ENCODE peak calls at places on chromosomes 11 and 22, in five cellular contexts. U is adrenal gland, X is gastrocnemius medialis, R is prostate gland, P is GM23338. E is an unnamed sample. For H3K4me1, the result is how much of the 10 kb centered on the place peaks cover.

GRCh38 chr11:62505112-62505783 is 41.4 kb downstream of the AHNAK start:
- DNase-seq in U (no peak), X (no peak), R (no peak), P (peak), E (peak)

GRCh38 chr22:32764330-32765116 is 37.0 kb upstream of the TIMP3 start:
- DNase-seq in U (peak), X (peak), R (no peak), P (peak), E (peak)

GRCh38 chr11:126282742-126283591 is at the start of gene TIRAP:
- DNase-seq in U (peak), X (peak), R (peak), P (peak), E (peak)

GRCh38 chr11:6245536-6245935 is 6.6 kb downstream of the CNGA4 start:
- DNase-seq in U (no peak), X (no peak), R (no peak), P (no peak), E (no peak)

GRCh38 chr11:114044042-114044871 is 15.3 kb upstream of the ZBTB16 start:
- DNase-seq in U (no peak), X (no peak), R (no peak), P (peak), E (no peak)

GRCh38 chr22:45656577-45656976 is 15.1 kb upstream of the ATXN10 start:
- DNase-seq in U (no peak), X (no peak), R (no peak), P (no peak), E (no peak)

GRCh38 chr11:11740081-11740702 is 101.6 kb upstream of the USP47 start:
- DNase-seq in U (no peak), X (no peak), R (no peak), P (no peak), E (no peak)

GRCh38 chr22:48445113-48445827 is 1382.4 kb downstream of the BRD1 start:
- DNase-seq in U (no peak), X (no peak), R (no peak), P (no peak), E (no peak)

GRCh38 chr11:86798988-86799387 is 1.4 kb upstream of the PRSS23 start:
- DNase-seq in U (no peak), X (no peak), R (no peak), P (no peak), E (no peak)

GRCh38 chr11:121293276-121293569 is 652 bp downstream of the SC5D start:
- DNase-seq in U (no peak), X (no peak), R (no peak), P (no peak), E (no peak)

GRCh38 chr22:23503736-23504440 is 76.2 kb downstream of the IGLL1 start:
- DNase-seq in U (no peak), X (no peak), R (no peak), P (no peak), E (no peak)

GRCh38 chr22:44422742-44423370 is 75.2 kb downstream of the RTL6 start:
- DNase-seq in U (no peak), X (no peak), R (no peak), P (no peak), E (peak)

GRCh38 chr11:83223457-83223856 is 29.9 kb downstream of the ANKRD42 start:
- DNase-seq in U (no peak), X (no peak), R (no peak), P (no peak), E (no peak)

GRCh38 chr22:29306175-29306829 is at the start of gene GAS2L1:
- DNase-seq in U (peak), X (peak), R (peak), P (peak), E (peak)

GRCh38 chr11:20327377-20327776 is 36.1 kb upstream of the HTATIP2 start:
- DNase-seq in U (no peak), X (no peak), R (no peak), P (no peak), E (no peak)

GRCh38 chr22:45518580-45518991 is 15.9 kb downstream of the FBLN1 start:
- DNase-seq in U (no peak), X (no peak), R (no peak), P (no peak), E (peak)

GRCh38 chr11:124900464-124900863 is 2.8 kb upstream of the ROBO4 start:
- DNase-seq in U (peak), X (no peak), R (no peak), P (no peak), E (no peak)

GRCh38 chr11:33451364-33451763 is 194.2 kb downstream of the HIPK3 start:
- DNase-seq in U (no peak), X (no peak), R (no peak), P (no peak), E (no peak)

GRCh38 chr11:2987881-2988280 is 4.2 kb downstream of the NAP1L4 start:
- DNase-seq in U (no peak), X (no peak), R (no peak), P (no peak), E (no peak)
- H3K4me3 ChIP-seq in U (no peak), X (no peak), R (no peak), P (peak), E (no peak)

DNA sequence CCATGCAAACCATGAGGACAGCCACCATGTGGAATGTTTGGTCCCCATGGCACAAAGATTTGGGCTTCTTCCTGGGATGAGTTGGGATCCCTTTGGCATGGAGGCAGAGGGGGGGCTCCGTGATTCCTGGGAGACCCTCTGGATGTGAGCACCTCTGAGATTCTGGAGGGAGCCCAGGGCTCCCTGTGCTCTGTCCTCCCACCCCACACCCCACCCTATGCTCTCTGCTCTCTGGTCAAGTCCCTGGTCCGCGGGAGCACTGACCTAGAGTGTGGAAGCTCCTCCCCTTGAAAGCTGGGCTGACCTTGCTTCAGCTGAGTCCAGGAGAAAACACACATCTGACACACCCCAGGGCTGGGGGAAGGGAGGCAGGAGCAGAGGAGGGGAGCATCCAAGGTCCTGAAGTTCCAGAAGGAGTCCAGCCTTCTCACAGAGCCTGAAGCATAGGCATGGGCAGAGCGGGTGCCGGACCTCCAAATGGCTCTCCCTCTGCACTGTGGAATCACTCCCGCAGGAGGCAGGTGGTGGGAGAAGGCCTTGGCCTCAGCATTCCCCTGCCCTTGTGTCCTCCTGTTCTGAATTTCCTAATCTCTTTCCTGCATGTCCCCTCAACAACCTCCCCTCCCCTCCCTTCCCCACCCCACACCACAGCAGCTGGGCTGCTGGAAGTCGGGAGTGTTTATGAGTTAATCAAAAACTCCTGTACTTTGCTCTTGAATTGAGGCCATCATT is 25.7 kb upstream of the OAF start:
- DNase-seq in U (peak), X (peak), R (no peak), P (no peak), E (peak)
- H3K4me1 ChIP-seq in U (under half), X (under half), R (under half), P (under half), E (half or more)

GRCh38 chr11:64687641-64688533 is 35.1 kb downstream of the NRXN2 start:
- DNase-seq in U (no peak), X (no peak), R (no peak), P (no peak), E (no peak)
- H3K4me3 ChIP-seq in U (no peak), X (peak), R (no peak), P (peak), E (no peak)

GRCh38 chr22:40436460-40437431 is 66.4 kb downstream of the SGSM3 start:
- DNase-seq in U (peak), X (no peak), R (no peak), P (peak), E (peak)
- H3K4me1 ChIP-seq in U (under half), X (under half), R (under half), P (under half), E (under half)

DNA sequence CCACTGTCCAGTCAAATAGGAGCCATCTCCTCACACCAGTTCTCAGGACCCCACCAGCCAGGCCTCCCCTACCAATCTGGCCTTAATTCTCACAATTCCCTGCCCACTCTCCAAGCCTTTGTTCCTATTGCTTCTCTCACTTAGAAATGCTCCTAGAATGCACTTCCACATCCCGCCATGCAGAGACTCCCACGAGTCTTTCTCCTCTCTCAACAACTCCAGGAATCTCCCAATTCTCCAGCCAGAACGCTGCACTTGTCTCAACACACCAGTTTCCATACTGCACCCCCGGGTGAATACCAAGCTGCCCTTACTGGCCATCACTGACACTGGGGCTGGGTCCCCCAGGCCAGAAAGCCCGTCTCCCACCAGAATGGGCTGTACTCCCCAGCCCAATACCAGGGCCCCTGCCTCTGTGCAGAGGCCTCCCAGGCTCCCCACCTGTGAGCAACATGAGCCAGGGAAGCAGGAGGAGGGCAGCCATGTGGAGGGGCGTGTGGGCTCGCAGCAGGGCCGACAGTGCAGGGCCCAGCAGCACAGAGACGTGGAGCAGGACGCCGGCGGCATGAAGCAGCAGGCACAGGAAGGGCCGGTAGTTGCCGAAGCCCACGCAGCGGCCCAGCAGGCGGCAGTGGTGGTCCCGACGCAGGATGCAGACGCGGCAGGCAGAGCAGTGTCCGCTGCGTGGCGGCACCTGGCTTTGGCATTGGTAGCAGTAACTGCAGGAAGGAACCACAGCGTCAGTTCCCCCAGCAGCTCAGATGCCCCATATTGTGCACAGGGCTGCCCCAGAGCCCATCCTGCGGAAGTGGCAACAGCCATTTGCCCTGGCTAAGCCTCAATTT is 2.4 kb downstream of the ZDHHC24 start:
- DNase-seq in U (peak), X (no peak), R (no peak), P (peak), E (peak)
- H3K4me3 ChIP-seq in U (no peak), X (no peak), R (no peak), P (no peak), E (no peak)

GRCh38 chr11:75506827-75507226 is 18.9 kb downstream of the GDPD5 start:
- DNase-seq in U (no peak), X (no peak), R (no peak), P (no peak), E (no peak)
- H3K4me1 ChIP-seq in U (under half), X (under half), R (under half), P (under half), E (under half)

DNA sequence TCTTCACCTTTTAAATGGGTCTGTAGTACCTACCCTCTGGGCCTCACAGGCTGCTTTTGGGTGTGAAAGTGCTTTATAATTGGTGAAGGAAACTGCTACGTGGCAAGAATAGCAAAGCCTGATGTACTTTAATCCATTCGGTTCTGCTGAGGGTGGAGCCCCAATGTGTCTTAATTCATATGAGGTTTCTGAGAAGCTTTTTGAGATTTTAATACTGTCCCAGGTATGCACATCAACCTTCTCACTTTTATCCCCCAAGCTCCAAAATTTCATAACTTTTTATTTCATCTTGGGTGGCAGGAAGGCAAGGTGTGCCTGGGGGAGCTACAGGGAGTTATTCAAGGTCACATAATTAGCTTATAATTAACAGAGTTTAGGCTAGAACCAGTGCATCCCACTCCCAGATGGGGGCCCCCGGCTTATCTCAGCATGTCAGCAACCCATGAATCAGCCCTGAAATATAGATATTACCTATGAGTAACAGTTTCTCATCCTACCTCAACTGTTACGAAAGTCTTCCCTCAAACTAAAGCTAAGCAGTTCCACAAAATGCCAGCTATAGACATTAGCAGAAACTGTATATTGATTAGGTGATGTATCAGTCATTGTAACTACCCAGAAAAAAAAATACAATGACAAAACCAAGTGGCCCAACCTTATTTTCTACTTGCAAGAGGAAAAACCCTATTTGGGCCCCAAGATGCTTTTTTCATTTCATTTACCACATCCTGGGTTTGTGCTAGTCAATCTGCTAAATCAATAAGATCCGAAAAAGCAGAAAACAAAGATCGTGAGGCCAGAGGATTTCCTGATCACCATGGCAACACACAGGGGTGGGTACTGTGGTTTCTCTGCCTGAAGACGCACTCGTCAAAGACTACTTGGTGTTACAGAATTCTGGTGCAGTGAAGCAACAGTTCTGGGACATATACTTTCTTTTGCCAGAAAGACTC is 26.7 kb downstream of the CD44 start:
- DNase-seq in U (peak), X (no peak), R (no peak), P (no peak), E (peak)
- H3K4me3 ChIP-seq in U (no peak), X (no peak), R (no peak), P (no peak), E (no peak)

E was measured in body of pancreas.